ENCODE peak calls at places on chromosome 18, in five cellular contexts. D is Karpas-422, N is H9, H is PC-9, W is SK-N-SH. A is an unnamed sample.

GRCh38 chr18:72895548-72895947 is 27.8 kb upstream of the NETO1 start:
- DNase-seq in D (no peak), N (no peak), H (no peak), W (no peak), A (no peak)

GRCh38 chr18:2536063-2536462 is 35.2 kb downstream of the METTL4 start:
- DNase-seq in D (peak; percentile 58), N (no peak), H (no peak), W (no peak), A (no peak)

GRCh38 chr18:77851798-77852197 is 602.1 kb downstream of the GALR1 start:
- DNase-seq in D (no peak), N (no peak), H (no peak), W (no peak), A (no peak)

GRCh38 chr18:26480897-26481795 is 67.2 kb downstream of the KCTD1 start:
- DNase-seq in D (peak; percentile 55), N (no peak), H (peak; percentile 61), W (no peak), A (no peak)

GRCh38 chr18:3447895-3448844 is 1.8 kb upstream of the TGIF1 start:
- DNase-seq in D (peak; percentile 93), N (peak; percentile 98), H (peak; percentile 98), W (peak; percentile 88), A (peak; percentile 99)

GRCh38 chr18:7923105-7923504 is 356.0 kb downstream of the PTPRM start:
- DNase-seq in D (no peak), N (no peak), H (no peak), W (no peak), A (no peak)

GRCh38 chr18:23406271-23406787 is 46.8 kb upstream of the RIOK3 start:
- DNase-seq in D (no peak), N (no peak), H (peak; percentile 23), W (no peak), A (no peak)

GRCh38 chr18:13437034-13437433 is 218.5 kb downstream of the LDLRAD4 start:
- DNase-seq in D (no peak), N (no peak), H (no peak), W (no peak), A (no peak)

GRCh38 chr18:76412010-76412817 is 82.8 kb downstream of the ZNF516 start:
- DNase-seq in D (no peak), N (peak; percentile 27), H (no peak), W (no peak), A (no peak)

GRCh38 chr18:22988208-22988607 is 55.1 kb downstream of the RBBP8 start:
- DNase-seq in D (no peak), N (no peak), H (no peak), W (no peak), A (no peak)

GRCh38 chr18:36809590-36810381 is 19.0 kb downstream of the TPGS2 start:
- DNase-seq in D (peak; percentile 91), N (peak; percentile 47), H (no peak), W (peak; percentile 76), A (peak; percentile 84)

GRCh38 chr18:10022365-10022764 is 108.5 kb downstream of the VAPA start:
- DNase-seq in D (no peak), N (no peak), H (no peak), W (no peak), A (no peak)

GRCh38 chr18:59801576-59801975 is 98.2 kb upstream of the PMAIP1 start:
- DNase-seq in D (no peak), N (no peak), H (no peak), W (no peak), A (no peak)

GRCh38 chr18:79924814-79925655 is 26.4 kb downstream of the SLC66A2 start:
- DNase-seq in D (no peak), N (peak; percentile 22), H (no peak), W (no peak), A (no peak)

GRCh38 chr18:55224086-55224625 is 264.9 kb upstream of the CCDC68 start:
- DNase-seq in D (no peak), N (no peak), H (no peak), W (no peak), A (no peak)

GRCh38 chr18:45522371-45522770 is 92.9 kb upstream of the SLC14A2 start:
- DNase-seq in D (no peak), N (no peak), H (no peak), W (no peak), A (no peak)

GRCh38 chr18:50429207-50429948 is 54.5 kb downstream of the SKA1 start:
- DNase-seq in D (peak; percentile 79), N (no peak), H (no peak), W (peak; percentile 37), A (peak; percentile 58)

GRCh38 chr18:58668897-58669296 is 2.4 kb upstream of the MALT1 start:
- DNase-seq in D (no peak), N (no peak), H (no peak), W (no peak), A (no peak)

GRCh38 chr18:58670561-58671121 is 624 bp upstream of the MALT1 start:
- DNase-seq in D (no peak), N (no peak), H (no peak), W (peak; percentile 27), A (peak; percentile 21)

GRCh38 chr18:58666176-58666575 is 5.1 kb upstream of the MALT1 start:
- DNase-seq in D (no peak), N (no peak), H (no peak), W (no peak), A (no peak)

GRCh38 chr18:58669731-58670379 is 1.4 kb upstream of the MALT1 start:
- DNase-seq in D (no peak), N (no peak), H (peak; percentile 7), W (no peak), A (no peak)

DNA sequence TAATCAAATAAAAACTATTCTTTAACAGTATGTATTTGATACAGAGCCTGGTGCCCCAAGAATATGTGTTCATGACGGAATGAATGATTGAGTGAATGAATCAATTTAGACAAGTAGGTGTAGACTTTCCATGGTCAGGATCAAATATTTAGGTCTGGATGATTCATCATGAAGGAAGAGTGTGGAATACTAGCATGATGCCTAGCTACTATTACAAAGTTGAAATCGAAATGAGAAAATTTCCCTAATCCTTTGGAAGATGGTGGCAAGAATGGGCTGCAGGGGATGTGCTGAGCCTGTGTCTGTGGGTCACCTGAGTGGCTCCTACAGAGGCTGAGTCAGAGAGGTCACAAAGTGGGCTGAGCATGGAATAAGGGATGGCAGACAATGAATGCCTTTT is 3.1 kb upstream of the MALT1 start:
- DNase-seq in D (no peak), N (no peak), H (no peak), W (no peak), A (no peak)
- H2AFZ ChIP-seq in D (no peak overlapping the region), N (no peak overlapping the region), H (no peak overlapping the region), W (no peak overlapping the region), A (no peak overlapping the region)

DNA sequence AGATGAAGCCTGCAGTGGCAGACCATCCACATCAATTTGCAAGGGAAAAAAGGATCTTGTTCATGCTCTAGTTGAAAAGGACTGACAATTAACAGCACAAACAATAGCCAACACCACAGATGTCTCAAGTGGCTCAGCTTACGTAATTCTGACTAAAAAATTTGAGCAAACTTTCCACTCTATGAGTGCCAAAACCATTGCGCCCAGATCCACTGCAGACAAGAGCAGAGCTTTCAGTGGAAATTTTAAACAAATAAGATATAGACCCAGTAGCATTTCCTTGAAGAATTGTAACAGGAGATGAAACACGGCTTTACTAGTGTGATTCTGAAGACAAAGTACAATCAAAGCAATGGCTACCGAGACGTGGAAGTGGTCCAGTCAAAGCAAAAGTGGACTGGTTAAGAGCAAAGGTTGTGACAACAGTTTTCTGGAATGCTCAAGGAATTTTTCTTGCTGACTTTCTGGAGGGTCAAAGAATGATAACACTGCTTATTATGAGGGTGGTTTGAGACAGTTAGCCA is 12.0 kb upstream of the ZNF396 start:
- DNase-seq in D (peak; percentile 63), N (no peak), H (no peak), W (no peak), A (no peak)
- H2AFZ ChIP-seq in D (peak overlapping the region; percentile 52), N (no peak overlapping the region), H (no peak overlapping the region), W (peak overlapping the region; percentile 50), A (peak overlapping the region; percentile 88)

GRCh38 chr18:47387864-47388263 is 136.4 kb upstream of the SKOR2 start:
- DNase-seq in D (no peak), N (no peak), H (no peak), W (no peak), A (no peak)

GRCh38 chr18:47382171-47382570 is 130.7 kb upstream of the SKOR2 start:
- DNase-seq in D (no peak), N (no peak), H (no peak), W (no peak), A (no peak)

GRCh38 chr18:47380153-47380552 is 128.7 kb upstream of the SKOR2 start:
- DNase-seq in D (peak; percentile 27), N (no peak), H (no peak), W (no peak), A (no peak)

GRCh38 chr18:47383729-47384128 is 132.3 kb upstream of the SKOR2 start:
- DNase-seq in D (peak; percentile 34), N (no peak), H (no peak), W (no peak), A (no peak)
- H2AFZ ChIP-seq in D (no peak overlapping the region), N (no peak overlapping the region), H (no peak overlapping the region), W (no peak overlapping the region), A (no peak overlapping the region)

GRCh38 chr18:63161728-63162195 is 157.8 kb downstream of the BCL2 start:
- DNase-seq in D (peak; percentile 75), N (no peak), H (peak; percentile 34), W (no peak), A (no peak)
- H2AFZ ChIP-seq in D (no peak overlapping the region), N (no peak overlapping the region), H (no peak overlapping the region), W (peak overlapping the region; percentile 36), A (no peak overlapping the region)

GRCh38 chr18:6879508-6880195 is 150.1 kb downstream of the ARHGAP28 start:
- DNase-seq in D (no peak), N (no peak), H (no peak), W (no peak), A (no peak)

GRCh38 chr18:6886931-6887330 is 157.4 kb downstream of the ARHGAP28 start:
- DNase-seq in D (no peak), N (no peak), H (no peak), W (no peak), A (no peak)

GRCh38 chr18:6885992-6886823 is 156.7 kb downstream of the ARHGAP28 start:
- DNase-seq in D (peak; percentile 64), N (no peak), H (peak; percentile 29), W (peak; percentile 65), A (peak; percentile 83)

GRCh38 chr18:6881034-6881800 is 151.7 kb downstream of the ARHGAP28 start:
- DNase-seq in D (no peak), N (no peak), H (no peak), W (no peak), A (peak; percentile 38)

DNA sequence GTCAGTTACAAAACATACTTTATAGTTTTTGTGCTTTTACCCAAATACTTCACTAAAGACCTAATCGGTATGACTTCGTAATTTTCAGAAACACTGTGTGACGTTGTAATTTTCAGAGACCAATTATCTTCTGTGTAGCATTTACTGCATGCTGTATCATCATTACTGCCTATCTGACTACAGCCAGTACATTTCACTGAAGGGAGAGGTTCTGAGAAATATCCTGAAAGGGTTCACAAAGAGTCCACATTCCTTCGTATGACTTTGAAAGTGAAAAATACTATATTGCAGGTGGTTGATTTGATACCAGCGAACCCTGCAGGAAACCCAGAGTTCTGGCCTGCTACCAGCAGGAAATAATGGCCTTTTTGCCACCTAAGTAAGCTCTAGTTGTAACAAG is 155.4 kb downstream of the ARHGAP28 start:
- DNase-seq in D (no peak), N (no peak), H (no peak), W (no peak), A (no peak)
- H2AFZ ChIP-seq in D (no peak overlapping the region), N (no peak overlapping the region), H (no peak overlapping the region), W (no peak overlapping the region), A (no peak overlapping the region)

GRCh38 chr18:71336811-71337210 is 1048.0 kb downstream of the SOCS6 start:
- DNase-seq in D (no peak), N (no peak), H (no peak), W (no peak), A (no peak)
- H2AFZ ChIP-seq in D (no peak overlapping the region), N (no peak overlapping the region), H (peak overlapping the region; percentile 66), W (no peak overlapping the region), A (no peak overlapping the region)